ENCODE peak calls at places on chromosome 17, in six cellular contexts. U, I, Y, Q, B and R are unnamed samples.

GRCh38 chr17:20981046-20981920 is 61.5 kb downstream of the USP22 start:
- DNase-seq in U (no peak), I (no peak), Y (no peak), Q (no peak), B (no peak), R (no peak)

GRCh38 chr17:57671546-57672204 is 73.4 kb downstream of the CCDC182 start:
- DNase-seq in U (peak), I (peak), Y (peak), Q (peak), B (peak), R (peak)

GRCh38 chr17:76801706-76802105 is 63.8 kb downstream of the MFSD11 start:
- DNase-seq in U (no peak), I (no peak), Y (no peak), Q (no peak), B (no peak), R (no peak)

GRCh38 chr17:9928601-9929341 is 23.7 kb upstream of the RCVRN start:
- DNase-seq in U (peak), I (no peak), Y (peak), Q (no peak), B (peak), R (no peak)

GRCh38 chr17:19713462-19713861 is 2.9 kb downstream of the SLC47A2 start:
- DNase-seq in U (no peak), I (no peak), Y (no peak), Q (no peak), B (no peak), R (no peak)

GRCh38 chr17:78379134-78379497 is 667 bp downstream of the PGS1 start:
- DNase-seq in U (peak), I (no peak), Y (no peak), Q (no peak), B (no peak), R (no peak)

GRCh38 chr17:8359769-8360168 is 16.7 kb downstream of the KRABD2 start:
- DNase-seq in U (peak), I (no peak), Y (no peak), Q (no peak), B (no peak), R (no peak)

GRCh38 chr17:6525111-6525510 is 31.2 kb downstream of the PITPNM3 start:
- DNase-seq in U (no peak), I (no peak), Y (no peak), Q (no peak), B (no peak), R (no peak)

GRCh38 chr17:7334938-7335538 is 1.3 kb upstream of the ACAP1 start:
- DNase-seq in U (no peak), I (no peak), Y (no peak), Q (no peak), B (no peak), R (no peak)

DNA sequence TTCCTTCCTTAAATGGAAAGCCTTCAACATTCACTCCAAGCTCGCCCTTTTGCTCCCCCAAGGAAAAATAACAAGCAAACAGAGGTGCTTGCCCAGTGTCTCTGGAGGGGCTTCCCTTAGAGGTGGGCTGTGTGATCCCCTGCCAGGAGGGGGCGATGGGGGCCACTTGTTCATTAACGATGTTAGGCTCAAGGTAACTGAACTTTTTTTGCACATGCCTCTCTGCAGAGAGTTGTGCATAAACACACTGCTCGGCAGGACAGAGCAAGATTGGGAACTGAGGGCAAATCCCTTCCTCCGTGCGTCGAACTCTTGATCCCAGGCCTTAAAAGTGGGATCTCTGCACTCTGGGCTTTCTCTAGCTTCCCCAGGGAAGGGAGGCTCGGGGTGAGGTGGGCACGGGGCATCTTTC is 15.5 kb upstream of the NAGLU start:
- DNase-seq in U (peak), I (no peak), Y (peak), Q (no peak), B (no peak), R (no peak)
- TF ChIP-seq CTCF in U (peak), I (no peak), Y (peak), Q (no peak), B (peak), R (peak)

DNA sequence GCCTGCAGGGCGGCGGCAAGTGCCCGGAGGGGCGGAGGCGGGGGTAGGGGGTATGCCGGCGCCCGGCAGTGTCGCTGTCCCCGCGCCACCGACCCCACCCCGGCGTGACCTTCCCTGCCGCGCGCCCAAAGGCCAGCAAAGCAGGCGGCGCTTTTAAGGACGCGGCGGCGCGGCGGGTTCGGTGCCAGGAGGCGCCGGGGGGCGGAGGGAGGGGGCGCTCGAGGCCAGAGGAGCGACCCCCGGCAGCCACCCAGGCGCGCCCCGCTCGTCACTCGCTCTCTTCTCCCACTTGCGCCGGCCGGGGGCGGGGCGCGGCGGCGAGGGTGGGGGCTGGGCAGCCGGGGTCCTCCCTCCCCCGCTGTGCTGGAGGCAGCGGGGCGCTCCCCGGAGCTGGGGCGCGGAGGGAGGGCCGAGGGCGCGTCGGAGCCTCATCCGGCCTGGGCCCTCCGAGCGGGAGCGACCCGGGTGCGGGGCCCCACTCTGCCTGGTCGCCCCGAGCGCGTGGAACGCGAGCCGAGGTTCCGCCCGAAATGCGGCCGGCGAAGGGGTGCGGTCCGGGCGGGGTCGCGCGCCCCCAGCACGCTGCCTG is 8.5 kb upstream of the BAHCC1 start:
- DNase-seq in U (no peak), I (no peak), Y (no peak), Q (no peak), B (no peak), R (no peak)
- TF ChIP-seq CTCF in U (no peak), I (no peak), Y (no peak), Q (peak), B (no peak), R (no peak)

GRCh38 chr17:69511244-69511643 is 96.7 kb downstream of the MAP2K6 start:
- DNase-seq in U (no peak), I (no peak), Y (no peak), Q (no peak), B (no peak), R (no peak)
- TF ChIP-seq CTCF in U (no peak), I (no peak), Y (no peak), Q (no peak), B (no peak), R (no peak)

GRCh38 chr17:74353446-74354060 is 8.1 kb downstream of the BTBD17 start:
- DNase-seq in U (no peak), I (no peak), Y (no peak), Q (no peak), B (no peak), R (no peak)

GRCh38 chr17:74355065-74355464 is 6.6 kb downstream of the BTBD17 start:
- DNase-seq in U (no peak), I (no peak), Y (no peak), Q (no peak), B (no peak), R (no peak)

GRCh38 chr17:74354561-74354960 is 7.1 kb downstream of the BTBD17 start:
- DNase-seq in U (no peak), I (no peak), Y (no peak), Q (no peak), B (no peak), R (no peak)

GRCh38 chr17:74351552-74352210 is 10.0 kb downstream of the BTBD17 start:
- DNase-seq in U (no peak), I (no peak), Y (no peak), Q (no peak), B (no peak), R (no peak)

GRCh38 chr17:74354123-74354522 is 7.5 kb downstream of the BTBD17 start:
- DNase-seq in U (no peak), I (no peak), Y (peak), Q (no peak), B (peak), R (no peak)
- TF ChIP-seq CTCF in U (peak), I (peak), Y (peak), Q (peak), B (peak), R (peak)

GRCh38 chr17:81189670-81190530 is 23.9 kb upstream of the AATK start:
- DNase-seq in U (no peak), I (no peak), Y (no peak), Q (no peak), B (no peak), R (no peak)
- TF ChIP-seq CTCF in U (peak), I (no peak), Y (no peak), Q (peak), B (no peak), R (peak)

DNA sequence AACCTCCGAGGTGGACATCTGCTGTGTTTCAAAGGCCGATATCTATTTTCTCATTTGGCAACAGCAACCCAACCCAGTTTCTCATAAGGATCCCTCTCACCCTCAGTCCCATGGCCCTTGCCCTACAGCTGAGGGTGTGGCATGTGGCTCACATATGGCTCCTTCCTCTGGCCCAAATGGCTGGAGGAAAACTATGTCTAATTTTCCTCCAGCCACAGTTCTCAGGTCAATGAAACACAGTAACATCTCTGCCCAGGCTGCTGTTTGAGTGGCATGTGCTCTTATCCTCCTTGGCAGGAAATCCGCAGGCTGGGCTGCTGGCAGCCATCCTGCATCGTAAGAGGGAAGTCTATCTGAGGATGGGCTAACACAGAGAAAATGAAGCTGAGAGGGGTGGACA is 24.1 kb downstream of the SERPINF1 start:
- DNase-seq in U (no peak), I (no peak), Y (no peak), Q (no peak), B (no peak), R (no peak)
- TF ChIP-seq CTCF in U (no peak), I (no peak), Y (no peak), Q (no peak), B (no peak), R (no peak)

GRCh38 chr17:17924857-17925250 is 47.3 kb downstream of the TOM1L2 start:
- DNase-seq in U (no peak), I (no peak), Y (no peak), Q (no peak), B (no peak), R (no peak)
- TF ChIP-seq CTCF in U (no peak), I (no peak), Y (no peak), Q (no peak), B (no peak), R (no peak)